ENCODE peak calls at places on chromosomes 16 and 17, in nine cellular contexts. D is RWPE1, P is NCI-H446, R is WTC11, V is iPS-NIHi11, H is COLO829, L is mucosa of gallbladder, F is stomach, Q is cardiac fibroblast. S is an unnamed sample.

GRCh38 chr16:66901626-66902025 is 17.1 kb downstream of the CDH16 start:
- DNase-seq in D (no peak), P (no peak), R (no peak), V (no peak), H (no peak), L (no peak), F (no peak), Q (no peak), S (no peak)

GRCh38 chr17:62562656-62563055 is 64.8 kb upstream of the MRC2 start:
- DNase-seq in D (no peak), P (peak), R (no peak), V (no peak), H (no peak), L (no peak), F (no peak), Q (peak), S (no peak)

GRCh38 chr17:69717819-69718218 is 303.3 kb downstream of the MAP2K6 start:
- DNase-seq in D (no peak), P (no peak), R (no peak), V (no peak), H (no peak), L (no peak), F (no peak), Q (no peak), S (no peak)

GRCh38 chr17:7351665-7352558 is at the start of gene KCTD11:
- DNase-seq in D (peak), P (peak), R (peak), V (peak), H (peak), L (peak), F (peak), Q (peak), S (no peak)

GRCh38 chr17:63479495-63480184 is 2.8 kb downstream of the ACE start:
- DNase-seq in D (no peak), P (peak), R (no peak), V (no peak), H (no peak), L (no peak), F (no peak), Q (no peak), S (no peak)

GRCh38 chr16:73206306-73206705 is 158.4 kb upstream of the ZFHX3 start:
- DNase-seq in D (no peak), P (no peak), R (no peak), V (no peak), H (peak), L (no peak), F (no peak), Q (no peak), S (no peak)

GRCh38 chr17:79795795-79796569 is 895 bp downstream of the CBX8 start:
- DNase-seq in D (no peak), P (no peak), R (no peak), V (no peak), H (no peak), L (no peak), F (no peak), Q (no peak), S (no peak)

GRCh38 chr17:77320501-77321256 is 179.9 kb downstream of the SEC14L1 start:
- DNase-seq in D (no peak), P (no peak), R (peak), V (no peak), H (no peak), L (no peak), F (no peak), Q (peak), S (no peak)

GRCh38 chr16:85190572-85190971 is 78.3 kb upstream of the CIBAR2 start:
- DNase-seq in D (no peak), P (peak), R (no peak), V (no peak), H (no peak), L (no peak), F (no peak), Q (no peak), S (no peak)

GRCh38 chr17:45732926-45733505 is 51.1 kb upstream of the CRHR1 start:
- DNase-seq in D (no peak), P (no peak), R (peak), V (no peak), H (no peak), L (no peak), F (no peak), Q (no peak), S (no peak)

GRCh38 chr16:79066621-79067020 is 533.9 kb downstream of the MAF start:
- DNase-seq in D (no peak), P (no peak), R (no peak), V (no peak), H (no peak), L (peak), F (peak), Q (no peak), S (no peak)

GRCh38 chr17:80264048-80264792 is 3.6 kb downstream of the RNF213 start:
- DNase-seq in D (no peak), P (no peak), R (no peak), V (no peak), H (no peak), L (no peak), F (peak), Q (no peak), S (no peak)

GRCh38 chr16:89658221-89658879 is 714 bp downstream of the SPATA33 start:
- DNase-seq in D (peak), P (no peak), R (no peak), V (no peak), H (peak), L (no peak), F (peak), Q (no peak), S (no peak)

GRCh38 chr16:88310796-88311605 is 71.8 kb upstream of the ZNF469 start:
- DNase-seq in D (no peak), P (no peak), R (no peak), V (no peak), H (no peak), L (no peak), F (no peak), Q (peak), S (no peak)

GRCh38 chr16:30115238-30115637 is 1.9 kb upstream of the GDPD3 start:
- DNase-seq in D (no peak), P (no peak), R (no peak), V (no peak), H (no peak), L (peak), F (peak), Q (no peak), S (no peak)

GRCh38 chr16:4075534-4075933 is 40.7 kb downstream of the ADCY9 start:
- DNase-seq in D (no peak), P (no peak), R (no peak), V (no peak), H (no peak), L (peak), F (no peak), Q (no peak), S (no peak)

GRCh38 chr17:76685846-76686245 is 24.9 kb downstream of the MXRA7 start:
- DNase-seq in D (no peak), P (no peak), R (no peak), V (no peak), H (no peak), L (no peak), F (no peak), Q (no peak), S (no peak)

GRCh38 chr17:80030730-80031410 is 4.8 kb downstream of the TBC1D16 start:
- DNase-seq in D (no peak), P (no peak), R (no peak), V (no peak), H (no peak), L (peak), F (peak), Q (no peak), S (no peak)

GRCh38 chr17:68355093-68355492 is 63.8 kb downstream of the ARSG start:
- DNase-seq in D (no peak), P (no peak), R (no peak), V (no peak), H (no peak), L (no peak), F (no peak), Q (peak), S (no peak)

GRCh38 chr17:76843703-76844484 is 24.3 kb upstream of the MGAT5B start:
- DNase-seq in D (no peak), P (no peak), R (no peak), V (no peak), H (no peak), L (no peak), F (no peak), Q (peak), S (no peak)

GRCh38 chr17:63537991-63538692 is 12.1 kb upstream of the DCAF7 start:
- DNase-seq in D (no peak), P (no peak), R (peak), V (peak), H (no peak), L (no peak), F (no peak), Q (no peak), S (no peak)

GRCh38 chr16:74758801-74759200 is 15.8 kb downstream of the FA2H start:
- DNase-seq in D (no peak), P (no peak), R (no peak), V (no peak), H (no peak), L (no peak), F (no peak), Q (no peak), S (no peak)

GRCh38 chr16:50862818-50863672 is 121.2 kb downstream of the CYLD start:
- DNase-seq in D (no peak), P (no peak), R (no peak), V (peak), H (no peak), L (peak), F (no peak), Q (no peak), S (no peak)

GRCh38 chr17:2406271-2406902 is 5.5 kb upstream of the MNT start:
- DNase-seq in D (no peak), P (no peak), R (no peak), V (no peak), H (no peak), L (no peak), F (peak), Q (peak), S (no peak)

GRCh38 chr17:50122945-50123344 is 7.0 kb downstream of the SAMD14 start:
- DNase-seq in D (no peak), P (no peak), R (no peak), V (no peak), H (no peak), L (no peak), F (no peak), Q (no peak), S (no peak)

GRCh38 chr17:78785011-78785662 is 3.1 kb upstream of the CYTH1 start:
- DNase-seq in D (no peak), P (no peak), R (no peak), V (no peak), H (no peak), L (no peak), F (no peak), Q (no peak), S (no peak)

GRCh38 chr16:75644240-75645012 is 3.0 kb downstream of the KARS1 start:
- DNase-seq in D (no peak), P (no peak), R (no peak), V (no peak), H (no peak), L (no peak), F (no peak), Q (no peak), S (no peak)

GRCh38 chr16:57795431-57795878 is 6.8 kb downstream of the KIFC3 start:
- DNase-seq in D (peak), P (peak), R (peak), V (peak), H (no peak), L (no peak), F (peak), Q (peak), S (no peak)